ENCODE peak calls at places on chromosomes 12 and 14, in four cellular contexts. S is A549, N is HepG2, K is endothelial cell of umbilical vein. Y is an unnamed sample.

GRCh38 chr14:89750909-89751502 is 203.5 kb downstream of the EFCAB11 start:
- DNase-seq in S (no peak), N (no peak), K (no peak), Y (no peak)

GRCh38 chr12:110002691-110003515 is 3.7 kb downstream of the ANKRD13A start:
- DNase-seq in K (no peak), N (no peak), S (no peak), Y (no peak)

GRCh38 chr12:107759410-107759809 is 1.5 kb downstream of the PRDM4 start:
- DNase-seq in N (peak; percentile 23), S (peak; percentile 62), K (peak; percentile 65), Y (no peak)

GRCh38 chr12:54522213-54522612 is 24.7 kb downstream of the NCKAP1L start:
- DNase-seq in N (no peak), S (no peak), K (no peak), Y (no peak)

GRCh38 chr14:103091041-103091882 is 3.3 kb upstream of the EXOC3L4 start:
- DNase-seq in K (no peak), N (no peak), S (peak; percentile 88), Y (no peak)

GRCh38 chr14:94179244-94179643 is 5.1 kb downstream of the PPP4R4 start:
- DNase-seq in S (no peak), N (no peak), K (no peak), Y (no peak)

GRCh38 chr12:59079029-59079428 is 158.7 kb upstream of the LRIG3 start:
- DNase-seq in K (no peak), N (no peak), S (no peak), Y (no peak)

GRCh38 chr14:50823051-50823762 is 7.8 kb downstream of the NIN start:
- DNase-seq in K (no peak), N (no peak), S (no peak), Y (peak; percentile 39)

GRCh38 chr12:54052745-54053624 is 650 bp upstream of the HOXC4 start:
- DNase-seq in S (peak; percentile 43), N (no peak), K (no peak), Y (peak; percentile 68)

GRCh38 chr12:31589896-31590729 is 823 bp downstream of the DENND5B start:
- DNase-seq in S (peak; percentile 62), K (peak; percentile 67), N (peak; percentile 89), Y (no peak)

GRCh38 chr12:72323881-72324280 is 51.7 kb downstream of the TRHDE start:
- DNase-seq in K (no peak), S (no peak), N (no peak), Y (no peak)

GRCh38 chr12:91565246-91565645 is 382.6 kb upstream of the DCN start:
- DNase-seq in N (no peak), K (no peak), S (no peak), Y (no peak)

GRCh38 chr12:103956515-103957027 is 9.1 kb upstream of the TDG start:
- DNase-seq in S (no peak), N (peak; percentile 11), K (no peak), Y (no peak)

GRCh38 chr14:32197919-32198318 is 3.9 kb upstream of the RNU6-7 start:
- DNase-seq in K (no peak), S (no peak), N (no peak), Y (no peak)

GRCh38 chr14:103343905-103344797 is 10.1 kb downstream of the EIF5 start:
- DNase-seq in N (no peak), K (no peak), S (no peak), Y (no peak)

GRCh38 chr12:131527736-131528135 is 183.2 kb upstream of the SFSWAP start:
- DNase-seq in N (no peak), K (no peak), S (no peak), Y (no peak)

GRCh38 chr14:34087556-34087955 is 136.7 kb upstream of the EGLN3 start:
- DNase-seq in K (no peak), S (no peak), N (no peak), Y (no peak)

GRCh38 chr12:101855364-101855884 is 22.0 kb upstream of the DRAM1 start:
- DNase-seq in N (peak; percentile 25), K (peak; percentile 63), S (no peak), Y (no peak)
- TF ChIP-seq MYC in N (no peak), K (no peak), S (no peak), Y (no peak)

GRCh38 chr14:35776823-35777222 is 32.3 kb downstream of the RALGAPA1 start:
- DNase-seq in K (no peak), S (no peak), N (no peak), Y (no peak)
- TF ChIP-seq MYC in K (no peak), S (no peak), N (no peak), Y (no peak)

DNA sequence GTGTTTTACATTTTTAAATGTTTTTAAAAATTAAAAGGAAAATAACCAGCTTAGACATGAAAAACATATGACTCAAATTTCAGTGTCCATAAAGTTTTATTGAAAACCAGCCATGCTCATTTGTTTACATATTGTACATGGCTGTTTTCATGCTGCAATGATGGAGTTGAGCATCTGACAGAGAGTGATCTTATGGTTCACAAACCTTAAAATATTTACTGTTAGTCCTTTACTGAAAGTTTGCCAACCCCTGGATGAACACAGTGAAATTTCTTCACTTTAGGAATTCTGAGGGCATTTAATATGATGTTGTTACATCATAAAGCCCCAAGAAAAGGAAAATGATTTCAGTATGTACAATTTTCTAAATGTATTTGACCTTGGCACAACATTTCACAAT is 16.1 kb downstream of the RASSF9 start:
- DNase-seq in K (no peak), N (no peak), S (no peak), Y (no peak)
- TF ChIP-seq MYC in K (no peak), N (no peak), S (no peak), Y (no peak)

GRCh38 chr14:99757331-99758070 is 35.7 kb upstream of the EML1 start:
- DNase-seq in S (peak; percentile 66), K (peak; percentile 78), N (no peak), Y (no peak)

GRCh38 chr14:99754141-99755067 is 38.8 kb upstream of the EML1 start:
- DNase-seq in K (peak; percentile 64), S (no peak), N (no peak), Y (no peak)

GRCh38 chr14:99755068-99755405 is 38.2 kb upstream of the EML1 start:
- DNase-seq in K (no peak), N (no peak), S (no peak), Y (no peak)

GRCh38 chr14:99756796-99757195 is 36.4 kb upstream of the EML1 start:
- DNase-seq in K (peak; percentile 35), N (no peak), S (no peak), Y (no peak)

GRCh38 chr14:99755629-99756603 is 37.3 kb upstream of the EML1 start:
- DNase-seq in S (peak; percentile 73), K (peak; percentile 93), N (peak; percentile 24), Y (no peak)
- TF ChIP-seq MYC in S (no peak), K (no peak), N (no peak), Y (no peak)

GRCh38 chr14:37443461-37443860 is 151.6 kb downstream of the FOXA1 start:
- DNase-seq in S (no peak), N (no peak), K (no peak), Y (no peak)
- TF ChIP-seq MYC in S (no peak), N (no peak), K (no peak), Y (no peak)

Y was measured in GM12878.